ENCODE peak calls at places on chromosomes 2 and 18, in nine cellular contexts. F is mesendoderm, V is mammary epithelial cell, R is fibroblast of the aortic adventitia, G is Panc1, L is tibial nerve, J is foreskin fibroblast, N is aorta, Y is retinal pigment epithelial cell. D is an unnamed sample.

GRCh38 chr2:26284132-26284531 is 39.4 kb downstream of the HADHB start:
- DNase-seq in F (no peak), V (peak), R (no peak), G (no peak), L (no peak), J (no peak), N (no peak), Y (no peak), D (no peak)

GRCh38 chr2:8833863-8834262 is 3.5 kb downstream of the KIDINS220 start:
- DNase-seq in F (no peak), V (no peak), R (no peak), G (no peak), L (no peak), J (no peak), N (no peak), Y (no peak), D (no peak)

GRCh38 chr2:41930807-41931566 is 116.8 kb upstream of the PKDCC start:
- DNase-seq in F (no peak), V (peak), R (no peak), G (no peak), L (no peak), J (no peak), N (no peak), Y (no peak), D (no peak)

GRCh38 chr18:57705861-57706590 is 84.4 kb upstream of the NARS1 start:
- DNase-seq in F (no peak), V (no peak), R (peak), G (no peak), L (no peak), J (no peak), N (no peak), Y (peak), D (no peak)

GRCh38 chr2:130759906-130760753 is 4.8 kb downstream of the AMER3 start:
- DNase-seq in F (no peak), V (peak), R (no peak), G (no peak), L (no peak), J (no peak), N (no peak), Y (no peak), D (no peak)

GRCh38 chr2:64128943-64129391 is 15.3 kb downstream of the PELI1 start:
- DNase-seq in F (no peak), V (no peak), R (no peak), G (no peak), L (no peak), J (no peak), N (no peak), Y (no peak), D (no peak)

GRCh38 chr18:68796936-68797690 is 767 bp upstream of the CCDC102B start:
- DNase-seq in F (peak), V (no peak), R (peak), G (no peak), L (no peak), J (peak), N (no peak), Y (no peak), D (no peak)

GRCh38 chr2:9949239-9949991 is 2.1 kb upstream of the GRHL1 start:
- DNase-seq in F (no peak), V (no peak), R (no peak), G (no peak), L (no peak), J (no peak), N (no peak), Y (no peak), D (no peak)

GRCh38 chr18:28831476-28831875 is 654.5 kb upstream of the CDH2 start:
- DNase-seq in F (no peak), V (no peak), R (peak), G (no peak), L (no peak), J (peak), N (no peak), Y (no peak), D (no peak)

GRCh38 chr18:77093584-77093983 is 39.0 kb downstream of the MBP start:
- DNase-seq in F (no peak), V (no peak), R (peak), G (no peak), L (no peak), J (no peak), N (no peak), Y (no peak), D (no peak)

GRCh38 chr2:170856066-170856465 is 39.4 kb downstream of the GAD1 start:
- DNase-seq in F (no peak), V (no peak), R (no peak), G (no peak), L (no peak), J (no peak), N (no peak), Y (no peak), D (no peak)

GRCh38 chr18:29616885-29617284 is 1425.7 kb downstream of the DSC3 start:
- DNase-seq in F (peak), V (no peak), R (no peak), G (no peak), L (no peak), J (no peak), N (no peak), Y (no peak), D (no peak)

GRCh38 chr2:25996844-25997243 is 14.5 kb upstream of the KIF3C start:
- DNase-seq in F (no peak), V (no peak), R (peak), G (no peak), L (no peak), J (peak), N (no peak), Y (no peak), D (no peak)

GRCh38 chr2:233094614-233095013 is 34.5 kb downstream of the INPP5D start:
- DNase-seq in F (no peak), V (no peak), R (no peak), G (no peak), L (no peak), J (no peak), N (no peak), Y (no peak), D (no peak)

GRCh38 chr2:36530178-36530982 is 67.6 kb downstream of the FEZ2 start:
- DNase-seq in F (no peak), V (no peak), R (peak), G (no peak), L (no peak), J (peak), N (no peak), Y (no peak), D (peak)

GRCh38 chr2:180709392-180710145 is 270.8 kb upstream of the UBE2E3 start:
- DNase-seq in F (no peak), V (no peak), R (no peak), G (no peak), L (no peak), J (no peak), N (no peak), Y (no peak), D (no peak)

GRCh38 chr18:43882358-43882757 is 605.1 kb upstream of the SYT4 start:
- DNase-seq in F (no peak), V (no peak), R (no peak), G (no peak), L (no peak), J (no peak), N (peak), Y (no peak), D (no peak)

GRCh38 chr18:49168970-49169619 is 218.3 kb upstream of the SMAD7 start:
- DNase-seq in F (no peak), V (no peak), R (no peak), G (no peak), L (no peak), J (no peak), N (no peak), Y (no peak), D (peak)

GRCh38 chr2:54559593-54560145 is 103.5 kb downstream of the SPTBN1 start:
- DNase-seq in F (peak), V (peak), R (peak), G (no peak), L (no peak), J (peak), N (no peak), Y (no peak), D (no peak)

GRCh38 chr2:43393918-43394317 is 167.5 kb upstream of the ZFP36L2 start:
- DNase-seq in F (no peak), V (no peak), R (no peak), G (no peak), L (no peak), J (no peak), N (no peak), Y (no peak), D (no peak)

GRCh38 chr18:49647496-49648168 is 85.8 kb downstream of the LIPG start:
- DNase-seq in F (no peak), V (no peak), R (peak), G (no peak), L (no peak), J (peak), N (no peak), Y (no peak), D (no peak)

GRCh38 chr2:109613922-109614714 is at the start of the genes SEPTIN10 and SOWAHC:
- DNase-seq in F (peak), V (peak), R (peak), G (peak), L (peak), J (peak), N (peak), Y (peak), D (peak)

DNA sequence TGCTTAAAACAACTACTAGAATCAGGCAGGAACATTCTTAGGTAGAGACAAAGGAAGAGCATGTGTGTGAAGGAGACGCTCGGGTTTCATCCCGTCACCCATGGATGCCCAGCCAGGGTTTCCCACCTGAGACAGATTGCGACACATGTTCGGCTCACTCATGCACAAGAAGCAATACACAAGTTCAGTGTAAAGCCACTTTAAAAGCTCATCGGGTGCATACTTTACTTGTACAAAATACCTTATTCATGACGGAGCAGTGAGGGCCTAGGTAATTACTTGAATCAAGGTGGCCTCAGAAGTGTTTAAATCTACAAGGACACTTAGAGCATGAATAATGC is 42.0 kb downstream of the ZEB2 start:
- DNase-seq in F (peak), V (no peak), R (no peak), G (no peak), L (no peak), J (no peak), N (no peak), Y (no peak), D (no peak)
- H3K4me3 ChIP-seq in F (no peak), V (no peak), R (no peak), G (no peak), L (no peak), J (peak), N (no peak), Y (no peak), D (no peak)

GRCh38 chr2:23208339-23208738 is 176.6 kb upstream of the KLHL29 start:
- DNase-seq in F (no peak), V (no peak), R (no peak), G (no peak), L (no peak), J (no peak), N (no peak), Y (no peak), D (no peak)
- H3K4me3 ChIP-seq in F (no peak), V (no peak), R (no peak), G (no peak), L (no peak), J (no peak), N (no peak), Y (no peak), D (no peak)

GRCh38 chr2:189569295-189569925 is 11.2 kb downstream of the SLC40A1 start:
- DNase-seq in F (no peak), V (no peak), R (no peak), G (no peak), L (no peak), J (no peak), N (peak), Y (no peak), D (no peak)
- H3K4me3 ChIP-seq in F (no peak), V (no peak), R (no peak), G (no peak), L (no peak), J (no peak), N (no peak), Y (no peak), D (no peak)

GRCh38 chr2:69162121-69162520 is 149.1 kb downstream of the ANTXR1 start:
- DNase-seq in F (no peak), V (no peak), R (no peak), G (no peak), L (no peak), J (no peak), N (no peak), Y (no peak), D (no peak)

GRCh38 chr2:69163556-69163955 is 150.6 kb downstream of the ANTXR1 start:
- DNase-seq in F (no peak), V (no peak), R (no peak), G (no peak), L (no peak), J (no peak), N (no peak), Y (no peak), D (no peak)

GRCh38 chr2:69164379-69164778 is 151.4 kb downstream of the ANTXR1 start:
- DNase-seq in F (no peak), V (peak), R (peak), G (no peak), L (no peak), J (peak), N (no peak), Y (peak), D (no peak)

GRCh38 chr2:69165079-69165478 is 152.1 kb downstream of the ANTXR1 start:
- DNase-seq in F (no peak), V (no peak), R (no peak), G (no peak), L (no peak), J (no peak), N (no peak), Y (no peak), D (no peak)

GRCh38 chr2:69163109-69163508 is 150.1 kb downstream of the ANTXR1 start:
- DNase-seq in F (peak), V (peak), R (peak), G (peak), L (no peak), J (peak), N (peak), Y (peak), D (no peak)
- H3K4me3 ChIP-seq in F (no peak), V (no peak), R (no peak), G (no peak), L (no peak), J (no peak), N (no peak), Y (no peak), D (no peak)

GRCh38 chr2:12855508-12855907 is 138.8 kb downstream of the TRIB2 start:
- DNase-seq in F (no peak), V (peak), R (no peak), G (no peak), L (no peak), J (no peak), N (no peak), Y (no peak), D (no peak)
- H3K4me3 ChIP-seq in F (no peak), V (no peak), R (no peak), G (no peak), L (no peak), J (no peak), N (no peak), Y (no peak), D (no peak)

GRCh38 chr2:27766287-27766661 is 5.2 kb upstream of the MRPL33 start:
- DNase-seq in F (no peak), V (no peak), R (no peak), G (no peak), L (no peak), J (no peak), N (no peak), Y (no peak), D (no peak)
- H3K4me3 ChIP-seq in F (no peak), V (no peak), R (no peak), G (peak), L (peak), J (no peak), N (no peak), Y (peak), D (no peak)

GRCh38 chr2:141439524-141439923 is 691.3 kb downstream of the LRP1B start:
- DNase-seq in F (no peak), V (no peak), R (no peak), G (no peak), L (no peak), J (peak), N (no peak), Y (peak), D (no peak)
- H3K4me3 ChIP-seq in F (no peak), V (no peak), R (no peak), G (no peak), L (no peak), J (no peak), N (no peak), Y (no peak), D (no peak)

GRCh38 chr2:85678794-85679672 is 11.0 kb upstream of the SFTPB start:
- DNase-seq in F (peak), V (peak), R (peak), G (no peak), L (peak), J (peak), N (peak), Y (peak), D (no peak)
- H3K4me3 ChIP-seq in F (no peak), V (no peak), R (no peak), G (peak), L (no peak), J (no peak), N (no peak), Y (no peak), D (no peak)